ENCODE peak calls at places on chromosomes 3 and 15, in nine cellular contexts. J is prostate gland; F is ovary; Y is colonic mucosa; Q is CD8-positive, alpha-beta T cell; M is cardiac muscle cell; T is K562; K is right cardiac atrium; L is heart left ventricle. B is an unnamed sample. For H3K4me1, the result is how much of the 10 kb centered on the place peaks cover.

GRCh38 chr3:56879453-56880224 is 77.9 kb upstream of the ARHGEF3 start:
- DNase-seq in J (no peak), F (no peak), Y (no peak), Q (no peak), M (no peak), T (no peak), K (no peak), L (no peak), B (no peak)

GRCh38 chr3:150370129-150370602 is 37.9 kb upstream of the TSC22D2 start:
- DNase-seq in J (no peak), F (peak), Y (peak), Q (no peak), M (peak), T (peak), K (no peak), L (peak), B (no peak)

GRCh38 chr3:50194128-50194902 is 2.9 kb downstream of the GNAT1 start:
- DNase-seq in J (peak), F (peak), Y (peak), Q (peak), M (peak), T (peak), K (peak), L (peak), B (peak)

GRCh38 chr3:160611141-160611540 is 45.8 kb upstream of the KPNA4 start:
- DNase-seq in J (no peak), F (no peak), Y (no peak), Q (no peak), M (no peak), T (no peak), K (no peak), L (no peak), B (no peak)

GRCh38 chr3:63988943-63989342 is 34.4 kb downstream of the PSMD6 start:
- DNase-seq in J (no peak), F (no peak), Y (no peak), Q (no peak), M (no peak), T (no peak), K (no peak), L (no peak), B (no peak)

GRCh38 chr3:183536238-183536880 is 19.1 kb downstream of the KLHL6 start:
- DNase-seq in J (no peak), F (no peak), Y (no peak), Q (no peak), M (no peak), T (peak), K (no peak), L (no peak), B (no peak)

GRCh38 chr3:193869221-193870201 is 266.4 kb upstream of the HES1 start:
- DNase-seq in J (no peak), F (peak), Y (no peak), Q (no peak), M (no peak), T (no peak), K (peak), L (peak), B (no peak)

GRCh38 chr15:44489464-44489863 is 47.5 kb upstream of the EIF3J start:
- DNase-seq in J (no peak), F (no peak), Y (no peak), Q (no peak), M (no peak), T (peak), K (no peak), L (no peak), B (no peak)

GRCh38 chr15:24659622-24660021 is 16.0 kb upstream of the NPAP1 start:
- DNase-seq in J (no peak), F (no peak), Y (no peak), Q (no peak), M (no peak), T (no peak), K (no peak), L (no peak), B (no peak)

GRCh38 chr15:63603516-63603915 is 6.3 kb downstream of the FBXL22 start:
- DNase-seq in J (no peak), F (no peak), Y (no peak), Q (no peak), M (no peak), T (no peak), K (peak), L (no peak), B (no peak)

GRCh38 chr3:36814776-36815175 is 50.4 kb upstream of the DCLK3 start:
- DNase-seq in J (no peak), F (no peak), Y (no peak), Q (no peak), M (no peak), T (peak), K (no peak), L (no peak), B (no peak)

GRCh38 chr15:81161215-81161673 is 27.2 kb downstream of the CFAP161 start:
- DNase-seq in J (no peak), F (no peak), Y (no peak), Q (peak), M (no peak), T (no peak), K (no peak), L (no peak), B (no peak)

DNA sequence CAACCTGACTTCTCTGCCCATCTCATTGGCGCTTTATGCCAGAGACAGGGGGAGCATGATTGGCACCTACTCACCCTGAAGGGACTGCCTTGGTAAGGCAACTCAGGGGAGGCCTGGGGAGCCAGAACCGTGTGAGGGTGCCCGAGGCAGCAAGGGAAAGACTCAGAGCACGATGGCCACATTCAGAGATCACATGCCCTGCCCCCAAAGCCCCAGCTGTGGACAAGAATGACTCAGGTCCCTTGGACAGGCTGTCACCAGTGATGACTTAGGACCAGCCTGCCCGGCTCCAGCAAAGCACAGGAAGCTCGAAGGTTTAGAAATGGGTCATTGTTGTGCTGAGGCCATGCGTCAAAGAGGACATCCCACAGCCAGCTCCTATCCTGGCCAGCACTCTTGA is 49.1 kb upstream of the LIMD1 start:
- DNase-seq in J (no peak), F (no peak), Y (no peak), Q (no peak), M (no peak), T (peak), K (peak), L (peak), B (no peak)
- H3K4me1 ChIP-seq in J (under half), F (under half), Y (under half), Q (under half), M (under half), T (under half), K (under half), L (under half), B (under half)

DNA sequence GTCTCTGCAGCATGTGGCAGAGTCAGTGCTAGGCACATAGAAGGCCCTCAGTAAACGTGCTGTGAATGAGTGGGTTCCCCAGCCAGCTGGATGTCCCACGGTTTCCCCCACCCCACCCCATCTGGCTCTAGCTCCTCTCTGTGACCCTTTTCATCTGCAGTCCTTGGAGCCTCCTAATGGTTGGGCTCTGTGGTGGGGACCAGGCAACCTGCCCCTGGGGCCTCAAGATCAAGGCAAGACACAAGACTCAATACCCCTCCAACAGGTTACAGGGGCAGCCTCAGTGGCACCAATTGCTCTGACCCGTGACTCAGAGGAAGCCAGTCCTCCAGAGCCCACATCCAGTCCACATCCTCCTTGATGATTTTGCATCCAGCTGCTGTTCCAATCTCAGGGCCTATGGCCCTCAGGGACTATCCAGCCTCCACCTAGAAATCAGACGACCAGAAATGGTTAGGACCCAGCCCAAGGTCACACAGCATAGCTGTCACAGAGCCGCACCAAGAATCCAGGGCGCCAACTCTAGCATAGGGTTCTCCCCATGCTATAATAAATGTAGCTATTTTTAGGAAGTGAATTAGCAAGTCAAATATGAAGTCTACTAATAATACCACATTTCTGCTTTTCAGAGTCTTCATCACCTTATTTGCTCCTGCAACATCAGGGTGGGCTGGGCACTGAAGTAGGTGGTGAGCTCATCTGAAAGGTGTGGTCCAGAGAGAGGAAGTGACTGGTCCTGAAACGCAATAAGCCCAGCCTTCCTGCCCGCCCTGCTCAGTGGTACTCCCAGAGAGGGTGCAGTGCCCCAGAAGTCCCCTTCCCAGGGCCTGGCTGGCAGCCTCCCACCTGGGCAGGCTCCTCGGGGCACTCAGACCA is 17.4 kb upstream of the CYP11A1 start:
- DNase-seq in J (no peak), F (no peak), Y (no peak), Q (peak), M (no peak), T (no peak), K (peak), L (peak), B (no peak)
- H3K4me1 ChIP-seq in J (under half), F (under half), Y (under half), Q (under half), M (under half), T (under half), K (under half), L (under half), B (under half)

GRCh38 chr15:58547628-58548307 is 116.0 kb downstream of the LIPC start:
- DNase-seq in J (no peak), F (no peak), Y (no peak), Q (no peak), M (no peak), T (no peak), K (no peak), L (no peak), B (no peak)

GRCh38 chr15:58545307-58546065 is 113.7 kb downstream of the LIPC start:
- DNase-seq in J (no peak), F (no peak), Y (no peak), Q (no peak), M (no peak), T (peak), K (peak), L (no peak), B (no peak)

GRCh38 chr15:58546635-58547627 is 115.1 kb downstream of the LIPC start:
- DNase-seq in J (no peak), F (peak), Y (no peak), Q (no peak), M (peak), T (peak), K (peak), L (peak), B (no peak)

GRCh38 chr15:58543664-58544335 is 112.0 kb downstream of the LIPC start:
- DNase-seq in J (no peak), F (no peak), Y (no peak), Q (no peak), M (no peak), T (peak), K (no peak), L (no peak), B (no peak)

GRCh38 chr15:58546066-58546591 is 114.3 kb downstream of the LIPC start:
- DNase-seq in J (no peak), F (no peak), Y (no peak), Q (no peak), M (no peak), T (no peak), K (peak), L (no peak), B (no peak)
- H3K4me1 ChIP-seq in J (under half), F (under half), Y (under half), Q (under half), M (under half), T (under half), K (under half), L (under half), B (under half)

GRCh38 chr3:111318289-111318688 is 223.7 kb upstream of the CD96 start:
- DNase-seq in J (no peak), F (no peak), Y (no peak), Q (no peak), M (no peak), T (no peak), K (no peak), L (no peak), B (no peak)

GRCh38 chr3:111311126-111311525 is 230.9 kb upstream of the CD96 start:
- DNase-seq in J (no peak), F (no peak), Y (no peak), Q (no peak), M (no peak), T (no peak), K (no peak), L (no peak), B (no peak)

GRCh38 chr3:111315911-111316310 is 226.1 kb upstream of the CD96 start:
- DNase-seq in J (no peak), F (no peak), Y (no peak), Q (no peak), M (no peak), T (no peak), K (no peak), L (no peak), B (no peak)

GRCh38 chr3:111311709-111312235 is 230.2 kb upstream of the CD96 start:
- DNase-seq in J (no peak), F (no peak), Y (no peak), Q (no peak), M (no peak), T (no peak), K (no peak), L (no peak), B (no peak)

DNA sequence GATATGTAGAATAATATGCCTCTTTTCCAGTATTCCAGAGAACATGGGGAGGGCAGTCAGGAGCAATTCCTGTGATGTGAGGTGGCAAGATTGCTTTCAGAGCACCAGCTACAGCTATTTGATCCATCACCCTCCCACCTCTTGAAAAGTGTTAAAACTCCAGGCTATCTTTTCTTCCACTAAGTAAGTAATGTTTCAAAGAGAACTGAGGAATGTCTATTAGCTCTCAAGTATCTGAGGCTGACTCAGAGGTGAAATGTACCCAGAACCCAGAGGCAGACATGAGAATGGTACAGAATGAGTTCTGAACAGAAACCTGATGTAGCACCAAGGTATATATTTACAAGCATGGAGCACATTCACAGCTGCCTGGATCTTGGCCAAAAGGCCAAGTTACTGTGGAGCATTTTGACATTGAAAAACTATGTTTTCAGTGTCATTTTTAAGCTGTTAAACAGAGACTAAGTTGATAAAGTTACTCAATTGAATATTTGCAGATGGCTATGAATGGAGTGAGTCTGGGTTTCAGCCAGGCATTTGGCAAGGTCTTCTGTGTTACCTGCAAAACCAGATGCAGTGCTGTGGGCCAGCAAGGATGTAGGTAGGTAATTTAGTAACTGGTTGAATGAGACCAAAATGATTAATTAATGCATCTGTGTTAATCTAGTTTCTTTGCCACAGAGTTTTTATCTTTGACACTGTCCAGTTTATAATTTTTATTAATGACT is 227.7 kb upstream of the CD96 start:
- DNase-seq in J (peak), F (no peak), Y (no peak), Q (no peak), M (peak), T (no peak), K (no peak), L (no peak), B (no peak)
- H3K4me1 ChIP-seq in J (under half), F (under half), Y (under half), Q (half or more), M (under half), T (under half), K (under half), L (under half), B (under half)

GRCh38 chr15:58738051-58738707 is 11.3 kb downstream of the ADAM10 start:
- DNase-seq in J (no peak), F (no peak), Y (no peak), Q (no peak), M (no peak), T (no peak), K (no peak), L (no peak), B (no peak)
- H3K4me1 ChIP-seq in J (under half), F (under half), Y (under half), Q (under half), M (under half), T (under half), K (under half), L (half or more), B (under half)

GRCh38 chr3:5015056-5015455 is 35.8 kb downstream of the BHLHE40 start:
- DNase-seq in J (no peak), F (no peak), Y (no peak), Q (no peak), M (no peak), T (no peak), K (no peak), L (no peak), B (no peak)
- H3K4me1 ChIP-seq in J (under half), F (under half), Y (under half), Q (under half), M (under half), T (half or more), K (under half), L (half or more), B (under half)

DNA sequence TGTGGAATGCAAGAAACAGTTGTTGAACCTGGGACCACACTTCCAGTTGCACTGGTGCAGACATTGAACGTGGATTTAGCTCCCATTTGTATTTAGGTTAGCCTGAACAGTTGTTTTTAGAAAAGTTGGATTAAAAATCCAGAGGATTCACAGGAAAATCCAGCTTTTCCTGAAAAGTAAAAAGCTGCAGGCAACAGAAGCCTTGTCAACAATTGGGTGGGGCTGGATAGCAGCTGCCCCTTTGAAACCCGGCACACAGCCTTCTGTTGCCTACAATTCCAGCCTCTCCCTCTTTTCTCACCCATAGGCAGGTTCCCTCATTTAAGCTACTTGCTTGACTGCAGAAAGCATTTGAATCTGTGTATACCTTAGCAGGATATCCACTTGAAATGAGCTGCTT is 165.4 kb upstream of the TBL1XR1 start:
- DNase-seq in J (no peak), F (no peak), Y (peak), Q (no peak), M (no peak), T (no peak), K (peak), L (no peak), B (no peak)
- H3K4me1 ChIP-seq in J (under half), F (under half), Y (under half), Q (under half), M (under half), T (under half), K (under half), L (under half), B (under half)

B was measured in BE2C.